ENCODE peak calls at places on chromosome 15, in ten cellular contexts. K is tibial artery, U is MM.1S, D is osteoblast, A is DND-41, Y is Peyer's patch, Q is sigmoid colon, H is gastrocnemius medialis, N is colonic mucosa, L is kidney epithelial cell. Z is an unnamed sample.

GRCh38 chr15:67945951-67946700 is 106.3 kb upstream of the RNU6-1 start:
- DNase-seq in K (no peak), U (no peak), D (no peak), A (peak), Y (no peak), Q (no peak), H (no peak), N (no peak), L (no peak), Z (no peak)

GRCh38 chr15:96992817-96993216 is 662.3 kb downstream of the NR2F2 start:
- DNase-seq in K (no peak), U (no peak), D (no peak), A (no peak), Y (no peak), Q (no peak), H (no peak), N (no peak), L (no peak), Z (no peak)

GRCh38 chr15:62306851-62307504 is 141.9 kb upstream of the C2CD4B start:
- DNase-seq in K (no peak), U (peak), D (peak), A (peak), Y (peak), Q (peak), H (peak), N (peak), L (peak), Z (peak)

GRCh38 chr15:87045741-87046140 is 966.1 kb downstream of the AGBL1 start:
- DNase-seq in K (no peak), U (no peak), D (no peak), A (no peak), Y (no peak), Q (no peak), H (no peak), N (no peak), L (no peak), Z (no peak)

GRCh38 chr15:63107895-63108546 is 13.6 kb upstream of the LACTB start:
- DNase-seq in K (peak), U (no peak), D (peak), A (no peak), Y (peak), Q (no peak), H (no peak), N (peak), L (peak), Z (no peak)

GRCh38 chr15:52408823-52409222 is 113.2 kb upstream of the MYO5C start:
- DNase-seq in K (no peak), U (peak), D (no peak), A (no peak), Y (no peak), Q (no peak), H (no peak), N (no peak), L (no peak), Z (no peak)

GRCh38 chr15:48671381-48672022 is 26.0 kb upstream of the FBN1 start:
- DNase-seq in K (peak), U (no peak), D (peak), A (no peak), Y (no peak), Q (peak), H (peak), N (no peak), L (no peak), Z (no peak)

GRCh38 chr15:67779160-67780111 is 45.9 kb upstream of the SKOR1 start:
- DNase-seq in K (no peak), U (no peak), D (no peak), A (no peak), Y (no peak), Q (no peak), H (no peak), N (no peak), L (no peak), Z (no peak)

GRCh38 chr15:39429898-39430357 is 151.0 kb upstream of the THBS1 start:
- DNase-seq in K (no peak), U (no peak), D (peak), A (no peak), Y (no peak), Q (no peak), H (no peak), N (no peak), L (peak), Z (no peak)

GRCh38 chr15:77620297-77620696 is 12.4 kb downstream of the LINGO1 start:
- DNase-seq in K (no peak), U (no peak), D (no peak), A (no peak), Y (no peak), Q (no peak), H (no peak), N (no peak), L (no peak), Z (no peak)

GRCh38 chr15:77615472-77615871 is 17.2 kb downstream of the LINGO1 start:
- DNase-seq in K (no peak), U (no peak), D (no peak), A (no peak), Y (no peak), Q (no peak), H (no peak), N (no peak), L (no peak), Z (no peak)

GRCh38 chr15:77616072-77616471 is 16.6 kb downstream of the LINGO1 start:
- DNase-seq in K (no peak), U (no peak), D (no peak), A (no peak), Y (no peak), Q (no peak), H (no peak), N (no peak), L (no peak), Z (no peak)

GRCh38 chr15:77619883-77620282 is 12.8 kb downstream of the LINGO1 start:
- DNase-seq in K (no peak), U (no peak), D (no peak), A (no peak), Y (no peak), Q (no peak), H (no peak), N (no peak), L (no peak), Z (no peak)

GRCh38 chr15:77617507-77618285 is 15.0 kb downstream of the LINGO1 start:
- DNase-seq in K (no peak), U (no peak), D (peak), A (no peak), Y (no peak), Q (no peak), H (no peak), N (peak), L (no peak), Z (no peak)
- TF ChIP-seq CTCF in K (no peak), U (peak), D (peak), A (peak), Y (peak), Q (no peak), H (no peak), N (peak), L (peak), Z (peak)

GRCh38 chr15:69689133-69689532 is 236.5 kb downstream of the RPLP1 start:
- DNase-seq in K (no peak), U (no peak), D (no peak), A (no peak), Y (no peak), Q (no peak), H (no peak), N (no peak), L (no peak), Z (no peak)

GRCh38 chr15:69686626-69687025 is 234.0 kb downstream of the RPLP1 start:
- DNase-seq in K (no peak), U (no peak), D (no peak), A (no peak), Y (no peak), Q (no peak), H (no peak), N (no peak), L (no peak), Z (no peak)

GRCh38 chr15:69697913-69698312 is 245.3 kb downstream of the RPLP1 start:
- DNase-seq in K (no peak), U (peak), D (no peak), A (no peak), Y (peak), Q (no peak), H (no peak), N (no peak), L (no peak), Z (no peak)

DNA sequence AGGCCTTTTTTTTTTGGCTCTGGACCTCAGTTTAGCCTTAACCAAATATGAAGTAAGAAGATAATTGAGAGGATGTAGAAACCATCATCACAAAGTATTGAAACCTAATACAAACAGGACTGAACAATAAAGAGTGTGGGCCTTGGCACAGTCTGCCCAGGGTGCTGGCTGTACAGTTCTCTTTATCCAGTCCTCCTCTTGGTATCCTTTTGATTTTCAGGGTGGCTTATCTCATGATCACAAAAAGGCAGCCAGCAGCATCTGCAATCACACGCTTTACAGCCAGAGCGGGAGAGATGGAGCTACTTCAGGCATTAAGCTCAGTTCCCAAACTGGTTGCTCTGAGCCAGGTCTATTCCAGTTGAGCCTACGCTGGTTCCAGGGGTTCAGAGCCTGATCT is 239.7 kb downstream of the RPLP1 start:
- DNase-seq in K (no peak), U (no peak), D (no peak), A (no peak), Y (no peak), Q (no peak), H (no peak), N (no peak), L (no peak), Z (peak)
- H3K4me3 ChIP-seq in K (no peak), U (no peak), D (no peak), A (no peak), Y (no peak), Q (no peak), H (no peak), N (no peak), L (no peak), Z (no peak)

GRCh38 chr15:44265757-44266156 is 22.8 kb upstream of the GOLM2 start:
- DNase-seq in K (no peak), U (no peak), D (no peak), A (no peak), Y (no peak), Q (no peak), H (no peak), N (no peak), L (no peak), Z (no peak)
- TF ChIP-seq CTCF in K (no peak), U (no peak), D (no peak), A (peak), Y (no peak), Q (no peak), H (no peak), N (no peak), L (no peak), Z (no peak)

GRCh38 chr15:94934440-94934839 is 703.1 kb downstream of the MCTP2 start:
- DNase-seq in K (no peak), U (no peak), D (no peak), A (no peak), Y (no peak), Q (no peak), H (no peak), N (no peak), L (no peak), Z (no peak)

GRCh38 chr15:94929282-94929681 is 697.9 kb downstream of the MCTP2 start:
- DNase-seq in K (no peak), U (no peak), D (no peak), A (no peak), Y (no peak), Q (no peak), H (peak), N (no peak), L (no peak), Z (no peak)

GRCh38 chr15:94924971-94925593 is 693.7 kb downstream of the MCTP2 start:
- DNase-seq in K (peak), U (no peak), D (no peak), A (no peak), Y (no peak), Q (no peak), H (no peak), N (no peak), L (no peak), Z (no peak)

GRCh38 chr15:94930441-94930840 is 699.1 kb downstream of the MCTP2 start:
- DNase-seq in K (no peak), U (no peak), D (no peak), A (no peak), Y (no peak), Q (no peak), H (no peak), N (no peak), L (no peak), Z (no peak)

GRCh38 chr15:94930945-94931344 is 699.6 kb downstream of the MCTP2 start:
- DNase-seq in K (no peak), U (no peak), D (no peak), A (no peak), Y (no peak), Q (no peak), H (no peak), N (no peak), L (no peak), Z (no peak)
- H3K4me3 ChIP-seq in K (no peak), U (no peak), D (no peak), A (no peak), Y (no peak), Q (no peak), H (no peak), N (no peak), L (no peak), Z (no peak)

GRCh38 chr15:70875001-70875782 is 17.0 kb downstream of the THAP10 start:
- DNase-seq in K (no peak), U (no peak), D (peak), A (no peak), Y (no peak), Q (no peak), H (no peak), N (no peak), L (no peak), Z (no peak)
- TF ChIP-seq CTCF in K (peak), U (peak), D (peak), A (no peak), Y (peak), Q (no peak), H (no peak), N (peak), L (peak), Z (peak)

DNA sequence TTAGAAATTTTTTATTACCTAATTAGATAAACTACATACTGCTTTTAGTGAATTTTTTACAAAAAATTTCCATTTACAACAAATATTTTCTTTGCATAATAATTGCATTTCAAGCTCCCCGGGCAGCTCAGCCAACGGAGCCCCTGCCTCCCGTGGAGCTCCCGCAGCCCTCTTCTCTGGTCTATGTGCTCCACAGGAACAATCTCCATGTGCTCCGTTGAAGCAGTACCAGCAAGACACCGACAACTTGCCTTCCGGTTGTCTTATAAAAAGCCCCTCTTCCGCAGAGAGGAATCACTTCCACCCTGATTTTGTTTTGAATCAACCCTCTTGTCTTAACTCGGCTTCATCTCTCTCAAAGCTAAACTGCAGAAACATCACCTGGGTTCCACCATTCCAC is 46.9 kb upstream of the CHD2 start:
- DNase-seq in K (no peak), U (no peak), D (no peak), A (no peak), Y (peak), Q (no peak), H (no peak), N (no peak), L (no peak), Z (no peak)
- H3K4me3 ChIP-seq in K (no peak), U (no peak), D (no peak), A (no peak), Y (no peak), Q (no peak), H (no peak), N (no peak), L (no peak), Z (no peak)

DNA sequence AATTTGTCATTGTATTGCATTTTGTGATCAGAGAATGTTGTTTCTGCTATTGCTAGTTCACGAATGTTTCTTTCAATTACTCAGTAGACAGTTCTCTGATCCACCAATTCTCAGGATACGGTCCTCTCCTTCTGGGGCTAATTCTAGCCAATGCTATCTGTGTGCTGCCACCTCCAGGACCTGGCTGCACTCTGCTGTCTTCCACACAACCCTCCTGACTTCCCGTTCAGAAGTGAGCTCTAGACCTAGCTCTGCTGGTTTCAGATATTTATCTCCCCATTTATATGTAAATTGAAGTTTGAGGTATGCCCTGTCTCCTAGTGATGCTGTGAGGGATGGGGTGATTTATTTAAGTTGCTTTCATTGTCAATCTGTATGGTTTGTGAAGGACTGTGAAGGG is 21.7 kb upstream of the UBL7 start:
- DNase-seq in K (peak), U (no peak), D (peak), A (no peak), Y (no peak), Q (no peak), H (no peak), N (no peak), L (no peak), Z (no peak)
- TF ChIP-seq CTCF in K (no peak), U (no peak), D (peak), A (peak), Y (no peak), Q (no peak), H (no peak), N (no peak), L (peak), Z (no peak)